ENCODE peak calls at places on chromosomes 5 and 9, in nine cellular contexts. One of them, this sample, is unnamed.

GRCh38 chr5:54717870-54718269 is 200.3 kb downstream of the SNX18 start:
- DNase-seq in hepatocyte: no peak
- DNase-seq in T-helper 9 cell: no peak
- DNase-seq in Kasumi-1: no peak
- DNase-seq in NCI-H82: no peak
- DNase-seq in fibroblast of pulmonary artery: no peak
- DNase-seq in breast epithelium: no peak
- DNase-seq in A172: no peak
- DNase-seq in frontal cortex: no peak
- DNase-seq in this sample: no peak

GRCh38 chr9:91089405-91090131 is 272.1 kb downstream of the AUH start:
- DNase-seq in hepatocyte: peak; percentile 56
- DNase-seq in T-helper 9 cell: no peak
- DNase-seq in Kasumi-1: no peak
- DNase-seq in NCI-H82: no peak
- DNase-seq in fibroblast of pulmonary artery: peak; percentile 77
- DNase-seq in breast epithelium: no peak
- DNase-seq in A172: peak; percentile 53
- DNase-seq in frontal cortex: no peak
- DNase-seq in this sample: no peak

GRCh38 chr9:33139421-33140228 is 27.5 kb downstream of the B4GALT1 start:
- DNase-seq in hepatocyte: peak; percentile 68
- DNase-seq in T-helper 9 cell: no peak
- DNase-seq in Kasumi-1: no peak
- DNase-seq in NCI-H82: peak; percentile 91
- DNase-seq in fibroblast of pulmonary artery: peak; percentile 95
- DNase-seq in breast epithelium: peak; percentile 39
- DNase-seq in A172: no peak
- DNase-seq in frontal cortex: peak; percentile 34
- DNase-seq in this sample: no peak

GRCh38 chr5:1312993-1313833 is 18.3 kb upstream of the TERT start:
- DNase-seq in hepatocyte: no peak
- DNase-seq in T-helper 9 cell: peak; percentile 20
- DNase-seq in Kasumi-1: peak; percentile 70
- DNase-seq in NCI-H82: no peak
- DNase-seq in fibroblast of pulmonary artery: no peak
- DNase-seq in breast epithelium: no peak
- DNase-seq in A172: no peak
- DNase-seq in frontal cortex: no peak
- DNase-seq in this sample: no peak

GRCh38 chr9:13397661-13398060 is 118.2 kb upstream of the MPDZ start:
- DNase-seq in hepatocyte: no peak
- DNase-seq in T-helper 9 cell: no peak
- DNase-seq in Kasumi-1: no peak
- DNase-seq in NCI-H82: no peak
- DNase-seq in fibroblast of pulmonary artery: no peak
- DNase-seq in breast epithelium: no peak
- DNase-seq in A172: no peak
- DNase-seq in frontal cortex: no peak
- DNase-seq in this sample: no peak

GRCh38 chr9:127586537-127586936 is 25.5 kb upstream of the STXBP1 start:
- DNase-seq in hepatocyte: peak; percentile 94
- DNase-seq in T-helper 9 cell: peak; percentile 47
- DNase-seq in Kasumi-1: peak; percentile 75
- DNase-seq in NCI-H82: peak; percentile 90
- DNase-seq in fibroblast of pulmonary artery: peak; percentile 86
- DNase-seq in breast epithelium: peak; percentile 81
- DNase-seq in A172: peak; percentile 83
- DNase-seq in frontal cortex: peak; percentile 79
- DNase-seq in this sample: peak; percentile 71

GRCh38 chr5:173201636-173202265 is 33.3 kb downstream of the NKX2-5 start:
- DNase-seq in hepatocyte: no peak
- DNase-seq in T-helper 9 cell: no peak
- DNase-seq in Kasumi-1: no peak
- DNase-seq in NCI-H82: no peak
- DNase-seq in fibroblast of pulmonary artery: peak; percentile 63
- DNase-seq in breast epithelium: no peak
- DNase-seq in A172: peak; percentile 92
- DNase-seq in frontal cortex: no peak
- DNase-seq in this sample: no peak

GRCh38 chr9:3035594-3036389 is 191.9 kb upstream of the PUM3 start:
- DNase-seq in hepatocyte: no peak
- DNase-seq in T-helper 9 cell: no peak
- DNase-seq in Kasumi-1: no peak
- DNase-seq in NCI-H82: peak; percentile 60
- DNase-seq in fibroblast of pulmonary artery: no peak
- DNase-seq in breast epithelium: no peak
- DNase-seq in A172: no peak
- DNase-seq in frontal cortex: no peak
- DNase-seq in this sample: no peak

GRCh38 chr9:35904966-35905781 is 828 bp upstream of the HRCT1 start:
- DNase-seq in hepatocyte: no peak
- DNase-seq in T-helper 9 cell: no peak
- DNase-seq in Kasumi-1: no peak
- DNase-seq in NCI-H82: no peak
- DNase-seq in fibroblast of pulmonary artery: no peak
- DNase-seq in breast epithelium: no peak
- DNase-seq in A172: peak; percentile 44
- DNase-seq in frontal cortex: no peak
- DNase-seq in this sample: no peak

GRCh38 chr5:132369012-132369470 is 469 bp upstream of the SLC22A5 start:
- DNase-seq in hepatocyte: peak; percentile 23
- DNase-seq in T-helper 9 cell: no peak
- DNase-seq in Kasumi-1: peak; percentile 61
- DNase-seq in NCI-H82: peak; percentile 84
- DNase-seq in fibroblast of pulmonary artery: no peak
- DNase-seq in breast epithelium: no peak
- DNase-seq in A172: no peak
- DNase-seq in frontal cortex: no peak
- DNase-seq in this sample: no peak

GRCh38 chr9:105554042-105554441 is 3.9 kb upstream of the FKTN start:
- DNase-seq in hepatocyte: no peak
- DNase-seq in T-helper 9 cell: no peak
- DNase-seq in Kasumi-1: no peak
- DNase-seq in NCI-H82: peak; percentile 28
- DNase-seq in fibroblast of pulmonary artery: peak; percentile 68
- DNase-seq in breast epithelium: no peak
- DNase-seq in A172: peak; percentile 23
- DNase-seq in frontal cortex: no peak
- DNase-seq in this sample: no peak

GRCh38 chr5:140106101-140106500 is 7.8 kb upstream of the PURA start:
- DNase-seq in hepatocyte: no peak
- DNase-seq in T-helper 9 cell: no peak
- DNase-seq in Kasumi-1: no peak
- DNase-seq in NCI-H82: peak; percentile 36
- DNase-seq in fibroblast of pulmonary artery: no peak
- DNase-seq in breast epithelium: no peak
- DNase-seq in A172: no peak
- DNase-seq in frontal cortex: no peak
- DNase-seq in this sample: no peak

GRCh38 chr9:88535226-88535931 is 401 bp downstream of the NXNL2 start:
- DNase-seq in hepatocyte: peak; percentile 66
- DNase-seq in T-helper 9 cell: no peak
- DNase-seq in Kasumi-1: no peak
- DNase-seq in NCI-H82: peak; percentile 14
- DNase-seq in fibroblast of pulmonary artery: no peak
- DNase-seq in breast epithelium: no peak
- DNase-seq in A172: no peak
- DNase-seq in frontal cortex: no peak
- DNase-seq in this sample: peak; percentile 14

GRCh38 chr5:87229780-87230179 is 37.9 kb upstream of the RASA1 start:
- DNase-seq in hepatocyte: no peak
- DNase-seq in T-helper 9 cell: no peak
- DNase-seq in Kasumi-1: no peak
- DNase-seq in NCI-H82: no peak
- DNase-seq in fibroblast of pulmonary artery: peak; percentile 24
- DNase-seq in breast epithelium: no peak
- DNase-seq in A172: no peak
- DNase-seq in frontal cortex: no peak
- DNase-seq in this sample: no peak

GRCh38 chr9:96447406-96447805 is 2.6 kb upstream of the HABP4 start:
- DNase-seq in hepatocyte: no peak
- DNase-seq in T-helper 9 cell: no peak
- DNase-seq in Kasumi-1: no peak
- DNase-seq in NCI-H82: no peak
- DNase-seq in fibroblast of pulmonary artery: no peak
- DNase-seq in breast epithelium: no peak
- DNase-seq in A172: peak; percentile 25
- DNase-seq in frontal cortex: no peak
- DNase-seq in this sample: no peak